ENCODE peak calls at places on chromosomes 4 and X, in ten cellular contexts. T is upper lobe of right lung; K is mesendoderm; X is heart right ventricle; P is fibroblast of lung; W is tibial nerve; V is ascending aorta; F is CD4-positive, alpha-beta T cell; Z is CD4-positive, CD25-positive, alpha-beta regulatory T cell; C is mesenchymal stem cell. S is an unnamed sample.

GRCh38 chr4:69589884-69590283 is 49.6 kb downstream of the UGT2A2 start:
- DNase-seq in Z (no peak), F (no peak), W (no peak), X (no peak), P (no peak), V (no peak), C (no peak), K (no peak), T (no peak), S (no peak)

GRCh38 chrX:131841496-131842410 is 181.3 kb upstream of the STK26 start:
- DNase-seq in Z (peak; percentile 56), T (no peak), P (peak; percentile 50), C (peak; percentile 54), K (peak; percentile 77), X (peak; percentile 11), W (no peak), F (no peak), V (no peak), S (no peak)

GRCh38 chr4:38021751-38022150 is 61.6 kb downstream of the PTTG2 start:
- DNase-seq in X (no peak), K (no peak), V (no peak), F (no peak), W (no peak), P (no peak), C (no peak), T (no peak), Z (no peak), S (no peak)

GRCh38 chr4:26175016-26175786 is 145.6 kb upstream of the RBPJ start:
- DNase-seq in V (no peak), T (no peak), K (no peak), C (no peak), F (peak; percentile 8), X (no peak), P (no peak), W (no peak), Z (peak; percentile 8), S (no peak)

GRCh38 chrX:2334237-2334636 is 166.5 kb downstream of the DHRSX start:
- DNase-seq in K (no peak), V (no peak), X (no peak), W (no peak), F (no peak), T (no peak), C (no peak), P (peak; percentile 9), Z (no peak), S (no peak)

GRCh38 chr4:106297636-106298035 is 18.4 kb downstream of the TBCK start:
- DNase-seq in X (no peak), T (no peak), V (no peak), P (no peak), F (no peak), C (no peak), W (no peak), K (no peak), Z (no peak), S (no peak)

GRCh38 chr4:151034829-151035228 is 19.7 kb upstream of the LRBA start:
- DNase-seq in P (no peak), C (no peak), K (no peak), T (no peak), V (no peak), F (no peak), X (no peak), W (no peak), Z (no peak), S (no peak)

GRCh38 chr4:110510282-110510681 is 34.3 kb downstream of the ENPEP start:
- DNase-seq in K (no peak), C (no peak), T (no peak), Z (no peak), F (no peak), P (no peak), V (no peak), W (no peak), X (no peak), S (no peak)

GRCh38 chr4:185396724-185397402 is at the start of gene ANKRD37:
- DNase-seq in W (no peak), V (peak; percentile 21), Z (no peak), T (peak; percentile 74), K (peak; percentile 76), P (peak; percentile 24), F (no peak), X (peak; percentile 23), C (peak; percentile 45), S (no peak)

DNA sequence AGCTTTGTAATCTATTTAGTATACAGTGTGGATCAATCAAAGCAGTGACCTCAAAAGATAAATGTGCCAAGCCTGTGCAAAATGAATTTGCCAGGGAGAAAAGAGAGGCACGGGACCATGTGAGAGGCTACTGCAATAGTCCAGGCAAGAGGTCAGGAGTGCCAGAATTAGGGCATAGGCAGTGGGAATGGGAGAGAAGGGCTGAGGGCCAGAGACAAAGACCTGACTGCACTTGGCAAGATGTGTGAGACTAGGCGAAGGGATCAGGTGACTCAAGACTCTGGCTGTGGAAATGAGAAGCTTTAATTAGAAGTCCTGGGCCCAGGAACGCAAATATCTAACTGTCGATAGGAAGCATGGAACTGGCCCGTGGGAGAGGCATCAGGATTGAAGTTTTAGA is 168.1 kb downstream of the DHX15 start:
- DNase-seq in Z (no peak), V (no peak), W (no peak), P (no peak), K (peak; percentile 13), X (peak; percentile 8), C (no peak), T (no peak), F (no peak), S (no peak)
- H3K27ac ChIP-seq in Z (no peak overlapping the region), V (no peak overlapping the region), W (no peak overlapping the region), P (no peak overlapping the region), K (no peak overlapping the region), X (no peak overlapping the region), C (no peak overlapping the region), T (no peak overlapping the region), F (no peak overlapping the region), S (no peak overlapping the region)

GRCh38 chr4:158018090-158018808 is 154.6 kb downstream of the GASK1B start:
- DNase-seq in P (no peak), W (no peak), C (no peak), K (no peak), V (no peak), Z (no peak), F (no peak), X (no peak), T (no peak), S (no peak)

GRCh38 chr4:158018831-158019230 is 154.0 kb downstream of the GASK1B start:
- DNase-seq in C (no peak), X (no peak), W (no peak), P (no peak), T (no peak), K (no peak), V (no peak), Z (no peak), F (no peak), S (no peak)

GRCh38 chr4:158015241-158015640 is 157.6 kb downstream of the GASK1B start:
- DNase-seq in W (no peak), K (no peak), C (peak; percentile 36), Z (no peak), F (no peak), V (no peak), T (no peak), X (no peak), P (peak; percentile 45), S (no peak)

GRCh38 chr4:158013858-158014257 is 159.0 kb downstream of the GASK1B start:
- DNase-seq in W (no peak), P (peak; percentile 29), X (no peak), T (no peak), C (no peak), F (no peak), V (no peak), Z (no peak), K (no peak), S (no peak)

DNA sequence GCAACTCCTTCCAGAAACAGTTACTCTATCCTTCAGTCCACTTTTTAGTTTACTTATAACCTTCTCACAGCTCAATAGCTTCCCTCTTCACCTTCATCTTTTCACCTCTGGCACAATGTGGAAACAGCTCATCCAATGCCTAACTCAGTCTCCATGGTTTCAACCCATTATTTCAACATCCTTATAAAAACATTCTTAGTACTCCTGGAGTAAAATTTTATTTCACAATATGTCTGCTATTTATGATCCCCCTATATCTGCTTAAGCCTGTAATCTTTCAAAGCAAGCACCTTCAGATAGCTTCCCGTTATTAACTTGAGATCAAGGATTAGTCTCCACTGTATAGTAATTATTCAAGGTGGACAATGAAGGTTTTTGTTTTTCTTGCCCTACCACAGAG is 156.3 kb downstream of the GASK1B start:
- DNase-seq in W (no peak), X (no peak), Z (no peak), F (no peak), C (no peak), P (peak; percentile 75), K (no peak), V (no peak), T (no peak), S (no peak)
- H3K27ac ChIP-seq in W (peak overlapping the region; percentile 76), X (no peak overlapping the region), Z (no peak overlapping the region), F (no peak overlapping the region), C (peak overlapping the region; percentile 26), P (no peak overlapping the region), K (no peak overlapping the region), V (peak overlapping the region; percentile 64), T (no peak overlapping the region), S (no peak overlapping the region)

GRCh38 chr4:86940176-86940575 is 5.4 kb downstream of the AFF1 start:
- DNase-seq in W (no peak), T (no peak), C (peak; percentile 34), X (no peak), F (no peak), Z (no peak), V (no peak), P (no peak), K (no peak), S (no peak)
- H3K27ac ChIP-seq in W (peak overlapping the region; percentile 93), T (peak overlapping the region; percentile 64), C (no peak overlapping the region), X (peak overlapping the region; percentile 28), F (peak overlapping the region; percentile 57), Z (peak overlapping the region; percentile 68), V (peak overlapping the region; percentile 73), P (no peak overlapping the region), K (no peak overlapping the region), S (peak overlapping the region; percentile 79)

DNA sequence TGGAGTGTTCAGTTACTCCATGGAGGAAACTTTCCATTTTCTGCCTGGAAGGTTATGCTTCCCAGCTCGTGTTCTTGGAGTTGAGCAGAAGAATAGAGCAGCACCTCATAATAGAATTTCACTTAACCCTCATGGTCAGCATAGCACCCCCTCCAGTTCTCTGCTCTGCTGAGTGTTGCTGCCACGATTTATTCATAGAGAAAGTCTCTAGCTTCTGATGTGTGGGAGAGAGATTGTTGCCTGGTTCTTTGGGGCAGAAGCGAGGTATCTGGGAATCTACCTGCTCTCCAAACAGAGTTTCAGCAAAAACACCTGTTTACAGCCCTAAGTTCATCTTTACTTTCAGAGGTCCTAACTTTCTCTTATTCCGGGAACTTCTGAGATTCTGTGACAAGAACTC is 3.9 kb upstream of the DTHD1 start:
- DNase-seq in T (no peak), V (no peak), Z (no peak), X (no peak), W (no peak), K (no peak), C (no peak), P (no peak), F (no peak), S (no peak)
- H3K27ac ChIP-seq in T (no peak overlapping the region), V (no peak overlapping the region), Z (no peak overlapping the region), X (no peak overlapping the region), W (no peak overlapping the region), K (no peak overlapping the region), C (no peak overlapping the region), P (no peak overlapping the region), F (no peak overlapping the region), S (no peak overlapping the region)

GRCh38 chr4:31741321-31741720 is 1021.2 kb downstream of the PCDH7 start:
- DNase-seq in F (no peak), K (no peak), W (no peak), V (no peak), X (no peak), P (peak; percentile 41), C (peak; percentile 24), T (no peak), Z (no peak), S (no peak)

GRCh38 chr4:31737419-31737818 is 1017.2 kb downstream of the PCDH7 start:
- DNase-seq in W (no peak), C (no peak), T (no peak), X (no peak), V (no peak), F (no peak), P (no peak), K (no peak), Z (no peak), S (no peak)
- H3K27ac ChIP-seq in W (no peak overlapping the region), C (no peak overlapping the region), T (no peak overlapping the region), X (no peak overlapping the region), V (no peak overlapping the region), F (no peak overlapping the region), P (no peak overlapping the region), K (no peak overlapping the region), Z (no peak overlapping the region), S (no peak overlapping the region)

S was measured in suprapubic skin.